ENCODE peak calls at places on chromosomes 7 and 10, in six cellular contexts. T is hepatocyte, Y is A549, O is cardiac muscle cell, L is uterus, X is H9. B is an unnamed sample.

GRCh38 chr7:8295638-8296361 is 33.8 kb upstream of the ICA1 start:
- DNase-seq in X (peak), L (no peak), Y (peak), T (peak), O (peak), B (no peak)

GRCh38 chr10:68471586-68472408 is at the start of gene DNA2:
- DNase-seq in T (peak), X (peak), O (peak), Y (peak), L (peak), B (no peak)

GRCh38 chr7:12764355-12765000 is 77.0 kb downstream of the ARL4A start:
- DNase-seq in T (no peak), X (no peak), O (no peak), L (no peak), Y (no peak), B (no peak)

GRCh38 chr10:97736403-97736901 is 476 bp upstream of the ZFYVE27 start:
- DNase-seq in O (no peak), Y (no peak), T (no peak), L (no peak), X (no peak), B (no peak)

GRCh38 chr7:26858735-26859134 is 5.7 kb downstream of the SKAP2 start:
- DNase-seq in Y (no peak), T (no peak), X (peak), L (no peak), O (no peak), B (no peak)

GRCh38 chr10:98582363-98582762 is 135.6 kb upstream of the HPS1 start:
- DNase-seq in X (no peak), O (no peak), T (no peak), L (no peak), Y (no peak), B (no peak)

GRCh38 chr10:13449296-13449695 is 79.5 kb downstream of the BEND7 start:
- DNase-seq in Y (no peak), T (no peak), X (no peak), O (no peak), L (no peak), B (no peak)

GRCh38 chr10:17586741-17587720 is 30.1 kb downstream of the HACD1 start:
- DNase-seq in T (no peak), Y (no peak), X (no peak), L (no peak), O (peak), B (no peak)

GRCh38 chr7:110531186-110531585 is 559.7 kb upstream of the LRRN3 start:
- DNase-seq in T (peak), O (no peak), L (no peak), X (no peak), Y (no peak), B (no peak)

GRCh38 chr7:18495412-18496335 is at the start of gene HDAC9:
- DNase-seq in X (peak), T (peak), Y (no peak), L (no peak), O (peak), B (no peak)

GRCh38 chr10:77820349-77820748 is 106.2 kb downstream of the DLG5 start:
- DNase-seq in X (no peak), Y (no peak), T (no peak), L (no peak), O (no peak), B (no peak)

GRCh38 chr10:4057021-4057420 is 272.0 kb upstream of the KLF6 start:
- DNase-seq in T (no peak), X (no peak), L (no peak), O (no peak), Y (no peak), B (no peak)

GRCh38 chr7:117672433-117672832 is 192.6 kb downstream of the CFTR start:
- DNase-seq in Y (no peak), X (no peak), O (no peak), T (no peak), L (no peak), B (no peak)

GRCh38 chr7:80876894-80877414 is 41.9 kb downstream of the SEMA3C start:
- DNase-seq in X (no peak), O (peak), T (peak), Y (no peak), L (no peak), B (no peak)

GRCh38 chr7:80249619-80250305 is 115.1 kb downstream of the GNAI1 start:
- DNase-seq in Y (no peak), X (no peak), L (no peak), O (no peak), T (no peak), B (no peak)

GRCh38 chr7:16655394-16655793 is 9.4 kb downstream of the BZW2 start:
- DNase-seq in Y (no peak), L (no peak), X (no peak), O (no peak), T (no peak), B (no peak)

GRCh38 chr10:71193516-71193915 is 18.9 kb upstream of the UNC5B start:
- DNase-seq in Y (no peak), X (no peak), O (no peak), T (no peak), L (no peak), B (no peak)

GRCh38 chr7:72435366-72435765 is 23.2 kb upstream of the CALN1 start:
- DNase-seq in O (no peak), L (no peak), X (no peak), T (peak), Y (no peak), B (no peak)

GRCh38 chr10:121927361-121927840 is 430 bp downstream of the ATE1 start:
- DNase-seq in T (peak), L (peak), X (peak), Y (peak), O (peak), B (no peak)

GRCh38 chr7:130986271-130986690 is 252.3 kb upstream of the KLF14 start:
- DNase-seq in O (no peak), T (no peak), L (no peak), Y (no peak), X (no peak), B (no peak)
- H3K27ac ChIP-seq in O (no peak), T (no peak), L (peak), Y (no peak), X (no peak), B (no peak)

DNA sequence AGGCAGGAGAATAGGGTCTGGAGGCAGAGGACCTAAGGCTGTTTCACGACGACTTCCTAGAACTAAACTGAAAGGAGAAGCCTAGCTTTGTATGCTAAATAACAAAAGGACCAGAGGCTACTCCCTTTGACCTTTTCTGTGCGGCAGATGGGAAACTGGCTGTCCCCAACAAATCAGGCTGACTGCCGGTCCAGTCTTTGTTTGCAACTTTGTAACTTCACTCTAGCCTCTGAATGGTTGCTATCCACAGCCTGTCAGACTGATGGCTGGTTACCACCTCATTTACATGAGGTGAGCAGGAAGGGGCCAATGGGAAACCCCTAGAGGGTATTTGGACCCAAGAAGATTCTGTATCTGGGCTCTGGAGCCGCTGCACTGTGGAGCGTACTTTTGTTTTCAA is 132.6 kb upstream of the SHH start:
- DNase-seq in O (no peak), L (no peak), Y (no peak), T (no peak), X (no peak), B (no peak)
- TF ChIP-seq CTCF in O (no peak), L (no peak), Y (no peak), T (no peak), X (no peak), B (no peak)

DNA sequence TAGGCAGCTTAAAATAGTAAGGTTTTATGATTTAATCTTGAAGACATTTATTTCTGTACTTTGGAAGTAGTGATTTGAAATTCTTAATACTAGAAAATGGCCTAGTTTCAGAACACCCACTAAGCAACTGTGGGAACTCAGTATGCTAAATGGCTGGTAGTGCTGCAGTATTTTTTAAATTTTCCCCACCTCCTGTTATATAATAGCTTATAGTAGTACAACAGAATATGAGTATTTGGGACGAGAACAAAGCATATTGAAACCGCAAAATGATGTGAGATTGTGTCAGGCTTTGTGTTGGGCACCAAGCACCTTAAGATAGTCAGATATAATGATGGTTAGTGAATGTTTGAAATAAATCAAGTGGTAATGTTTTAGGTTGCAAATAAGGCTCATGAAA is 8.1 kb downstream of the SHOC2 start:
- DNase-seq in Y (no peak), O (no peak), X (no peak), L (no peak), T (no peak), B (no peak)
- H3K27ac ChIP-seq in Y (no peak), O (no peak), X (no peak), L (no peak), T (no peak), B (no peak)

GRCh38 chr10:114571316-114571999 is 86.6 kb downstream of the ABLIM1 start:
- DNase-seq in X (no peak), O (no peak), T (no peak), Y (no peak), L (no peak), B (no peak)
- TF ChIP-seq CTCF in X (no peak), O (no peak), T (no peak), Y (no peak), L (no peak), B (no peak)

GRCh38 chr10:102537367-102537766 is 33.6 kb downstream of the SUFU start:
- DNase-seq in X (no peak), T (no peak), Y (no peak), O (no peak), L (no peak), B (no peak)
- H3K27ac ChIP-seq in X (no peak), T (no peak), Y (no peak), O (no peak), L (no peak), B (no peak)

GRCh38 chr7:122885583-122886356 is 490 bp downstream of the CADPS2 start:
- DNase-seq in X (peak), T (peak), Y (peak), O (peak), L (peak), B (no peak)
- TF ChIP-seq CTCF in X (no peak), T (no peak), Y (no peak), O (no peak), L (no peak), B (peak)

DNA sequence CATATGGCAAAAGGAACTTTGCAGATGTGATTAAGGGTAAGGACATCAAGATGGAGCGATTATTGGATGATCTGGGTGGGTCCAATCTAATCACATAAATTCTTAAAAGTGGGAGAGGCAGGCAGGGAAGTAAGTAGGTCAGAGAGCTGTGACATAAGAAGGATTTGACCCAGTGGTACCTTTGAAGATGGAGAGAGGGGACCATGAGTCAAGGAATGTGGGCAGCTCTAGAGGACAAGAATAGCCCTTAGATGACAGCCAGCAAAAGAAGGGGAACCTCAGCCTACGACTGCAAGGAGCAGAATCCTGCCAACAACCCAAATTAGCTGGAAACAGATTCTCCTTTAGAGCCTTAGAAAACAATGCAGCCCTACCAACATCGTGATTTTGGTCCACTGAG is 34.5 kb downstream of the LAMB1 start:
- DNase-seq in T (no peak), Y (no peak), O (no peak), X (no peak), L (no peak), B (no peak)
- H3K27ac ChIP-seq in T (peak), Y (no peak), O (no peak), X (no peak), L (no peak), B (peak)

GRCh38 chr7:99363286-99363685 is 11.2 kb upstream of the ARPC1B start:
- DNase-seq in Y (no peak), L (no peak), T (no peak), X (no peak), O (no peak), B (no peak)

GRCh38 chr7:99357701-99358490 is 16.6 kb upstream of the ARPC1B start:
- DNase-seq in L (no peak), X (no peak), O (no peak), T (no peak), Y (no peak), B (no peak)

GRCh38 chr7:99362801-99363200 is 11.7 kb upstream of the ARPC1B start:
- DNase-seq in L (no peak), Y (no peak), T (no peak), X (no peak), O (no peak), B (no peak)

GRCh38 chr7:99355098-99355497 is 19.4 kb upstream of the ARPC1B start:
- DNase-seq in O (no peak), X (no peak), L (no peak), T (no peak), Y (no peak), B (no peak)

DNA sequence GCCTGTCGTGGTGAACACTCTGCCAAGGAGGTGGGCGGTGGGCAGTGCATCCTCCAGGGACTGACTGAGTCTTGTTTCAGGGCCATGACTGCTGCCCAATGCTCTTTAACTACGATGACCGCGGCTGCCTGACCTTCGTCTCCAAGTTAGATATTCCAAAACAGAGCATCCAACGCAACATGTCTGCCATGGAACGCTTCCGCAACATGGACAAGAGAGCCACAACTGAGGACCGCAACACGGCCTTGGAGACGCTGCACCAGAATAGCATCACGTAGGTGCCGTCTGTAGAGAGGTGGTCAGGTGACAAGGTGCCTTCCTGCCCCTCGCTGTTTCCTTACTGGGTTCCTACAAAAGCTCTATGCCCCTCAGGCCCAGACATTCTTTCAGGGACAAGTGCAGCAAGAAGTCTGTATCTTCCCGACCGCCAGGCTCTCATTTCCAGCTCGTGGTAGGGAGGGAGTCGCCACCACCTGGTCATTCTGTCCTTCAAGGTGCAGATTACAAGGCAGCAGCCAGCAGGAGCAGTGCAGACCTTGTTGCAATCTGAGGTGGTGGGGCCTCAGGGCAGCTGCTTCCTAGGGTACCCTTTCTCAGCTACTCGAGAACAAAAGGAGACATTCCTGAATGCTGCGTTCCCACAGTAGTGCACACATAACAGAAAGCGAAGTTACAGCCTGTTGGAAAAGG is 14.9 kb upstream of the ARPC1B start:
- DNase-seq in L (no peak), Y (no peak), T (no peak), X (peak), O (no peak), B (no peak)
- TF ChIP-seq CTCF in L (no peak), Y (no peak), T (no peak), X (peak), O (no peak), B (no peak)

GRCh38 chr7:92717982-92718716 is 118.2 kb downstream of the CDK6 start:
- DNase-seq in X (no peak), T (no peak), L (peak), Y (peak), O (no peak), B (peak)

GRCh38 chr7:92716825-92717580 is 119.4 kb downstream of the CDK6 start:
- DNase-seq in L (no peak), X (no peak), T (no peak), Y (no peak), O (no peak), B (no peak)

GRCh38 chr7:92714767-92715166 is 121.6 kb downstream of the CDK6 start:
- DNase-seq in X (no peak), T (no peak), O (no peak), Y (no peak), L (no peak), B (no peak)

GRCh38 chr7:92715963-92716362 is 120.4 kb downstream of the CDK6 start:
- DNase-seq in X (no peak), T (no peak), L (no peak), O (no peak), Y (no peak), B (no peak)

DNA sequence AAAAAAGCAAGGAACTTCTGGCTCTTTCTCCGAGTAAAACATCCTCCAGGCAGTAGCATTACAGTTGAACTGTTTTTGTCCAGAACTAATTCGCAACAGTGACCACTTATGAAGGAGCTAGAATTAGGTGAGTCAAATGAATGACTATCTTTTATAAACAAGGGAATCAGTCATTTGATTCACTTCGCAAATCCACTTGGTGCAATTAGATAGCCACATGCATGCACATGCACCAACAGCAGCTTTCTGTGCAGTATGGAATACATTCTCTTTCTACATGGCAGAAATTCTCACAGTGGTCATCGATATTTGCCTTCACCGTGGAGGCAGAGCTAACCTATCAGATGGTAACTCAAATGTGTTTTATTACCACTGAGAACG is 118.8 kb downstream of the CDK6 start:
- DNase-seq in X (no peak), L (no peak), T (no peak), O (no peak), Y (no peak), B (no peak)
- H3K27ac ChIP-seq in X (no peak), L (peak), T (no peak), O (peak), Y (peak), B (peak)

B was measured in thoracic aorta.